ENCODE peak calls at places on chromosomes 11 and 22, in six cellular contexts. One of them, this sample, is unnamed.

GRCh38 chr22:26484360-26484706 is 656 bp downstream of the SRRD start:
- DNase-seq in SK-MEL-5: peak; percentile 80
- DNase-seq in mucosa of gallbladder: no peak
- DNase-seq in stimulated activated CD4-positive, alpha-beta T cell treated with anti-CD3 and anti-CD28 coated beads, TNF-alpha, amount 100 ng/mL, for 4 hours: no peak
- DNase-seq in NCI-H1105: no peak
- DNase-seq in caudate nucleus: no peak
- DNase-seq in this sample: no peak

GRCh38 chr22:50525104-50525958 is at the start of gene SCO2:
- DNase-seq in stimulated activated CD4-positive, alpha-beta T cell treated with anti-CD3 and anti-CD28 coated beads, TNF-alpha, amount 100 ng/mL, for 4 hours: peak; percentile 97
- DNase-seq in SK-MEL-5: peak; percentile 96
- DNase-seq in caudate nucleus: peak; percentile 88
- DNase-seq in mucosa of gallbladder: peak; percentile 97
- DNase-seq in NCI-H1105: peak; percentile 93
- DNase-seq in this sample: peak; percentile 60

GRCh38 chr22:41862530-41863266 is 29.8 kb downstream of the SREBF2 start:
- DNase-seq in caudate nucleus: no peak
- DNase-seq in mucosa of gallbladder: no peak
- DNase-seq in stimulated activated CD4-positive, alpha-beta T cell treated with anti-CD3 and anti-CD28 coated beads, TNF-alpha, amount 100 ng/mL, for 4 hours: peak; percentile 10
- DNase-seq in NCI-H1105: no peak
- DNase-seq in SK-MEL-5: no peak
- DNase-seq in this sample: peak; percentile 92

GRCh38 chr22:39205344-39206021 is 39.3 kb downstream of the PDGFB start:
- DNase-seq in mucosa of gallbladder: no peak
- DNase-seq in caudate nucleus: no peak
- DNase-seq in SK-MEL-5: no peak
- DNase-seq in NCI-H1105: no peak
- DNase-seq in stimulated activated CD4-positive, alpha-beta T cell treated with anti-CD3 and anti-CD28 coated beads, TNF-alpha, amount 100 ng/mL, for 4 hours: no peak
- DNase-seq in this sample: no peak

GRCh38 chr11:128897841-128898240 is 6.7 kb downstream of the KCNJ5 start:
- DNase-seq in stimulated activated CD4-positive, alpha-beta T cell treated with anti-CD3 and anti-CD28 coated beads, TNF-alpha, amount 100 ng/mL, for 4 hours: no peak
- DNase-seq in NCI-H1105: no peak
- DNase-seq in SK-MEL-5: no peak
- DNase-seq in caudate nucleus: no peak
- DNase-seq in mucosa of gallbladder: no peak
- DNase-seq in this sample: no peak

GRCh38 chr22:47504962-47505361 is 742.5 kb downstream of the TBC1D22A start:
- DNase-seq in NCI-H1105: no peak
- DNase-seq in SK-MEL-5: no peak
- DNase-seq in caudate nucleus: no peak
- DNase-seq in mucosa of gallbladder: no peak
- DNase-seq in stimulated activated CD4-positive, alpha-beta T cell treated with anti-CD3 and anti-CD28 coated beads, TNF-alpha, amount 100 ng/mL, for 4 hours: no peak
- DNase-seq in this sample: no peak

GRCh38 chr11:7924526-7924925 is 6.5 kb downstream of the OR10A6 start:
- DNase-seq in mucosa of gallbladder: no peak
- DNase-seq in NCI-H1105: no peak
- DNase-seq in stimulated activated CD4-positive, alpha-beta T cell treated with anti-CD3 and anti-CD28 coated beads, TNF-alpha, amount 100 ng/mL, for 4 hours: no peak
- DNase-seq in caudate nucleus: no peak
- DNase-seq in SK-MEL-5: no peak
- DNase-seq in this sample: no peak

GRCh38 chr11:59025097-59025496 is 61.0 kb upstream of the GLYATL1B start:
- DNase-seq in SK-MEL-5: no peak
- DNase-seq in stimulated activated CD4-positive, alpha-beta T cell treated with anti-CD3 and anti-CD28 coated beads, TNF-alpha, amount 100 ng/mL, for 4 hours: no peak
- DNase-seq in NCI-H1105: peak; percentile 53
- DNase-seq in mucosa of gallbladder: peak; percentile 52
- DNase-seq in caudate nucleus: no peak
- DNase-seq in this sample: no peak

GRCh38 chr11:60265373-60266214 is 14.9 kb upstream of the MS4A4A start:
- DNase-seq in stimulated activated CD4-positive, alpha-beta T cell treated with anti-CD3 and anti-CD28 coated beads, TNF-alpha, amount 100 ng/mL, for 4 hours: no peak
- DNase-seq in mucosa of gallbladder: no peak
- DNase-seq in SK-MEL-5: peak; percentile 69
- DNase-seq in caudate nucleus: no peak
- DNase-seq in NCI-H1105: peak; percentile 46
- DNase-seq in this sample: no peak

GRCh38 chr11:26842458-26842841 is 120.6 kb upstream of the SLC5A12 start:
- DNase-seq in caudate nucleus: no peak
- DNase-seq in stimulated activated CD4-positive, alpha-beta T cell treated with anti-CD3 and anti-CD28 coated beads, TNF-alpha, amount 100 ng/mL, for 4 hours: no peak
- DNase-seq in SK-MEL-5: no peak
- DNase-seq in mucosa of gallbladder: no peak
- DNase-seq in NCI-H1105: no peak
- DNase-seq in this sample: no peak

GRCh38 chr11:122746050-122746478 is 90.5 kb downstream of the UBASH3B start:
- DNase-seq in stimulated activated CD4-positive, alpha-beta T cell treated with anti-CD3 and anti-CD28 coated beads, TNF-alpha, amount 100 ng/mL, for 4 hours: peak; percentile 38
- DNase-seq in SK-MEL-5: no peak
- DNase-seq in caudate nucleus: no peak
- DNase-seq in NCI-H1105: no peak
- DNase-seq in mucosa of gallbladder: no peak
- DNase-seq in this sample: no peak

GRCh38 chr11:61021661-61022212 is 50.3 kb downstream of the CD6 start:
- DNase-seq in caudate nucleus: no peak
- DNase-seq in stimulated activated CD4-positive, alpha-beta T cell treated with anti-CD3 and anti-CD28 coated beads, TNF-alpha, amount 100 ng/mL, for 4 hours: peak; percentile 78
- DNase-seq in NCI-H1105: no peak
- DNase-seq in SK-MEL-5: no peak
- DNase-seq in mucosa of gallbladder: peak; percentile 72
- DNase-seq in this sample: no peak

GRCh38 chr11:3109921-3110706 is 52.9 kb upstream of the CARS1 start:
- DNase-seq in caudate nucleus: no peak
- DNase-seq in stimulated activated CD4-positive, alpha-beta T cell treated with anti-CD3 and anti-CD28 coated beads, TNF-alpha, amount 100 ng/mL, for 4 hours: no peak
- DNase-seq in mucosa of gallbladder: no peak
- DNase-seq in NCI-H1105: peak; percentile 10
- DNase-seq in SK-MEL-5: peak; percentile 67
- DNase-seq in this sample: no peak

GRCh38 chr22:39818050-39818449 is 75.5 kb downstream of the ENTHD1 start:
- DNase-seq in mucosa of gallbladder: no peak
- DNase-seq in caudate nucleus: no peak
- DNase-seq in SK-MEL-5: peak; percentile 19
- DNase-seq in NCI-H1105: no peak
- DNase-seq in stimulated activated CD4-positive, alpha-beta T cell treated with anti-CD3 and anti-CD28 coated beads, TNF-alpha, amount 100 ng/mL, for 4 hours: no peak
- DNase-seq in this sample: no peak

GRCh38 chr22:38936562-38936961 is 20.8 kb upstream of the APOBEC3A start:
- DNase-seq in SK-MEL-5: no peak
- DNase-seq in mucosa of gallbladder: no peak
- DNase-seq in stimulated activated CD4-positive, alpha-beta T cell treated with anti-CD3 and anti-CD28 coated beads, TNF-alpha, amount 100 ng/mL, for 4 hours: no peak
- DNase-seq in caudate nucleus: no peak
- DNase-seq in NCI-H1105: no peak
- DNase-seq in this sample: no peak

GRCh38 chr11:119431523-119431922 is 8.6 kb upstream of the THY1 start:
- DNase-seq in mucosa of gallbladder: no peak
- DNase-seq in SK-MEL-5: no peak
- DNase-seq in caudate nucleus: no peak
- DNase-seq in stimulated activated CD4-positive, alpha-beta T cell treated with anti-CD3 and anti-CD28 coated beads, TNF-alpha, amount 100 ng/mL, for 4 hours: no peak
- DNase-seq in NCI-H1105: no peak
- DNase-seq in this sample: no peak

GRCh38 chr11:123137496-123138270 is 57.4 kb downstream of the CLMP start:
- DNase-seq in mucosa of gallbladder: peak; percentile 59
- DNase-seq in caudate nucleus: no peak
- DNase-seq in NCI-H1105: no peak
- DNase-seq in SK-MEL-5: no peak
- DNase-seq in stimulated activated CD4-positive, alpha-beta T cell treated with anti-CD3 and anti-CD28 coated beads, TNF-alpha, amount 100 ng/mL, for 4 hours: no peak
- DNase-seq in this sample: no peak

GRCh38 chr11:118910309-118911112 is 15.2 kb downstream of the BCL9L start:
- DNase-seq in mucosa of gallbladder: peak; percentile 67
- DNase-seq in NCI-H1105: no peak
- DNase-seq in SK-MEL-5: no peak
- DNase-seq in caudate nucleus: peak; percentile 45
- DNase-seq in stimulated activated CD4-positive, alpha-beta T cell treated with anti-CD3 and anti-CD28 coated beads, TNF-alpha, amount 100 ng/mL, for 4 hours: no peak
- DNase-seq in this sample: no peak

This sample was measured in NCI-H524 treated with DMSO at 0.1 percent for 48 hours.